ENCODE peak calls at places on chromosomes 7 and 10, in seven cellular contexts. S, I, E, C, J, G and U are unnamed samples.

GRCh38 chr10:126504051-126504760 is 115.9 kb upstream of the ADAM12 start:
- DNase-seq in S (peak), E (peak), I (no peak), C (peak), G (no peak), J (no peak), U (no peak)

GRCh38 chr10:771647-772046 is 82.2 kb upstream of the DIP2C start:
- DNase-seq in C (no peak), I (no peak), J (peak), G (no peak), E (no peak), S (no peak), U (no peak)

GRCh38 chr7:157645539-157645938 is 308.7 kb downstream of the DNAJB6 start:
- DNase-seq in C (no peak), E (no peak), G (no peak), J (no peak), I (no peak), S (no peak), U (no peak)

GRCh38 chr7:131747625-131748024 is 191.2 kb upstream of the PODXL start:
- DNase-seq in C (no peak), G (no peak), E (no peak), S (no peak), J (no peak), I (no peak), U (no peak)

GRCh38 chr7:79245623-79246249 is 207.7 kb downstream of the MAGI2 start:
- DNase-seq in G (no peak), C (no peak), I (no peak), S (no peak), J (no peak), E (no peak), U (no peak)

GRCh38 chr10:43688348-43688892 is 39.7 kb upstream of the ZNF32 start:
- DNase-seq in C (no peak), E (no peak), G (no peak), I (no peak), J (no peak), S (no peak), U (no peak)

GRCh38 chr10:17784701-17785100 is 24.4 kb upstream of the MRC1 start:
- DNase-seq in E (no peak), C (peak), J (no peak), I (no peak), S (no peak), G (no peak), U (no peak)

GRCh38 chr10:1368772-1369171 is 312.6 kb downstream of the WDR37 start:
- DNase-seq in S (peak), J (peak), G (peak), E (peak), C (no peak), I (no peak), U (peak)

GRCh38 chr7:29375641-29376562 is 181.3 kb downstream of the CHN2 start:
- DNase-seq in I (no peak), C (no peak), G (peak), S (peak), E (peak), J (no peak), U (no peak)

GRCh38 chr7:979886-980571 is 3.0 kb upstream of the CYP2W1 start:
- DNase-seq in G (no peak), S (no peak), J (no peak), C (no peak), I (no peak), E (peak), U (no peak)

GRCh38 chr7:87316846-87317545 is 28.5 kb upstream of the CROT start:
- DNase-seq in S (no peak), E (peak), C (peak), I (no peak), G (no peak), J (no peak), U (no peak)

GRCh38 chr7:124032369-124033092 is at the start of gene TMEM229A:
- DNase-seq in C (peak), E (peak), I (peak), S (peak), G (peak), J (no peak), U (peak)

GRCh38 chr7:3861941-3862340 is 560.9 kb downstream of the SDK1 start:
- DNase-seq in J (no peak), G (no peak), E (no peak), I (peak), S (peak), C (peak), U (no peak)

GRCh38 chr7:48094861-48095293 is 5.8 kb downstream of the UPP1 start:
- DNase-seq in S (no peak), C (peak), I (no peak), J (no peak), G (no peak), E (no peak), U (no peak)

GRCh38 chr10:93820434-93820833 is 62.7 kb downstream of the LGI1 start:
- DNase-seq in J (no peak), S (no peak), E (no peak), I (no peak), G (no peak), C (no peak), U (no peak)

GRCh38 chr7:96739609-96740008 is 30.0 kb upstream of the SEM1 start:
- DNase-seq in C (no peak), I (no peak), G (no peak), E (no peak), S (no peak), J (no peak), U (no peak)

GRCh38 chr10:44647877-44648542 is 263.1 kb upstream of the CXCL12 start:
- DNase-seq in G (no peak), S (peak), E (no peak), I (no peak), C (peak), J (no peak), U (no peak)

GRCh38 chr10:14429043-14429713 is 98.5 kb upstream of the FRMD4A start:
- DNase-seq in S (no peak), I (no peak), G (no peak), C (no peak), J (no peak), E (no peak), U (no peak)

GRCh38 chr10:20276127-20276979 is 460.1 kb downstream of the PLXDC2 start:
- DNase-seq in S (no peak), C (no peak), I (no peak), E (no peak), G (no peak), J (no peak), U (no peak)

GRCh38 chr7:74178632-74179031 is 4.5 kb downstream of the EIF4H start:
- DNase-seq in J (no peak), I (no peak), C (peak), S (no peak), E (no peak), G (no peak), U (no peak)

GRCh38 chr10:96345250-96345649 is 13.6 kb downstream of the OPALIN start:
- DNase-seq in I (no peak), C (no peak), J (no peak), S (no peak), G (no peak), E (no peak), U (no peak)

GRCh38 chr10:48187713-48188541 is 86.6 kb downstream of the FRMPD2 start:
- DNase-seq in C (no peak), I (no peak), E (no peak), J (no peak), S (no peak), G (no peak), U (no peak)

GRCh38 chr7:5477723-5478531 is 54.3 kb upstream of the TNRC18 start:
- DNase-seq in G (no peak), E (no peak), J (no peak), S (no peak), I (no peak), C (no peak), U (no peak)

GRCh38 chr10:70584366-70584765 is 18.2 kb downstream of the PRF1 start:
- DNase-seq in S (no peak), E (no peak), I (no peak), C (no peak), J (no peak), G (no peak), U (no peak)
- H3K27ac ChIP-seq in S (no peak), E (no peak), I (no peak), C (no peak), J (no peak), G (no peak), U (no peak)

GRCh38 chr7:45660201-45660900 is 86.2 kb downstream of the ADCY1 start:
- DNase-seq in C (no peak), E (no peak), J (peak), I (no peak), S (no peak), G (no peak), U (no peak)
- H3K4me3 ChIP-seq in C (no peak), E (no peak), J (no peak), I (no peak), S (no peak), G (no peak), U (no peak)

DNA sequence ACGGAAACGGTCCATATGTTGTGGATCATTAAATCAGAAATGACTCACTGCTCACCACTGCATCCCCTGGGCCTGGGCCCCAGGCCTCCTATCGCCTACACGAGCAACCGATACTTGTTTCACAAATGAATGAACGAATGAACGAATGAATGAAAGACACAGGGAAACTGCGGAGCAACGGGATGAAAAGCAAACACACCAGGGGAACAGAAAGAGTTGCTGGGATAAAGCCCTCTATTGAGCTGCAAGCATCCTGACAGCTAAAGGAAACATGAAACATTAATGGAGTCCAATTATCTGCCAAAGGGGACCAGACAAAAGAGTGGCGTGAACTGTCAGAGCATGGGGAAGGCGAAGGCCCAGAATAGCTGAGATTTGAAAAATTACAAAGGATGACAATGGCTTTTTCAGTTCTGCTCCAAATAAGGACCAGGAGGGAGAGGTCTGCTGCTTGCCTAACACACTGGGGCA is 92.1 kb downstream of the GRB10 start:
- DNase-seq in I (no peak), S (no peak), G (no peak), J (no peak), C (no peak), E (no peak), U (no peak)
- H3K27ac ChIP-seq in I (no peak), S (no peak), G (no peak), J (no peak), C (no peak), E (no peak), U (peak)

GRCh38 chr7:64498270-64498669 is 64.6 kb downstream of the ZNF680 start:
- DNase-seq in G (no peak), S (no peak), J (no peak), E (no peak), C (no peak), I (no peak), U (no peak)

DNA sequence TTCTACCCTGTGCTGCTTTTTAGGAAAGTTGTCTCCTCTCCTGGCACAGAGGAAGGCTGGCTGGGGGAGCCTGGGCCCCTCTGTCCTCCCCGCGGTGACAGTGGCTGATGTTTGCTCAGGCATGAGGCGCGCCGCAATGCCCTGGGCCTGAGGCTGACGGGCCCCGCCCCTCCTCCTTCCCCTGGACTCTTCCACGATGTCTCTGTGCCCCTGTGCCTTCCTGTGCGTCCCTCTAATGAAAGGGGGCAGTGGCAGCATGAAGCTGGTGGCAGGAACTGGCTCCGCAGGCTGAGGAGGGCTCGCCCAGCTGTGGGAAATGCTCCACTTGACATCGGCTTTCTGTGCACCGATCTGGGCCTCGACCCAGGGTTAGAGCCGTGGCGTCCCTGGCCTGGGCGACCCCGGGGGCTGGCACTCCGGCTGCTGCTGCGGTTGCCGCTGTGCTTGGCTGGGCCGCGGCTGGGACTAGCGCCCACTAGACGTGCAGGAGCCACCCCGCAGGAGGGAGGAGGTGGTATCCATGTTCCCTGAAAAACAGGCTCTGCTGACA is 67.9 kb downstream of the ZNF680 start:
- DNase-seq in C (no peak), I (no peak), G (no peak), S (no peak), E (no peak), J (no peak), U (no peak)
- H3K4me3 ChIP-seq in C (peak), I (no peak), G (no peak), S (no peak), E (no peak), J (peak), U (peak)

DNA sequence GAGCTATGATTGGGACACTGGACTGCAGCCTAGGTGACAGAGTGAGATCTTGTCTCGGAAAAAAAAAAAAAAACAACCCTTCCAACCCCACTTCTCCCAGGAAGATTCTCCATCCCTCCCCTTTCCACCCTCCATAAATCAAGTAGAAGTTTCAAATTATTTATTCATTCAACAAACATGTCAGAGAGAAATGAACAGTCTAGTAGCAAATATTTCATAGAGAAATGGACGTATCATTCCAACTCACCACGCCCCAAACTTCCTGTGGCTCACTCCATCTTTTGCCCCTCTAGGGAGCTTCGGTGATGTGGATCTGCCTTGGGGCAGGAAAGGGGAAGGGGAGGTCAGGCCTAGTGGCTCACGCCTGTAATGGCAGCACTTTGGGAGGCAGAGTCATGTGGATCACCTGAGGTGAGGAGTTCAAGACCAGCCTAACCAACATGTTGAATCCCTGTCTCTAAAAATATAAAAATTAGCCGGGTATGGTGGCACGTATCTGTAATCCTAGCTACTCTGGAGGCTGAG is 638 bp upstream of the TRAPPC14 start:
- DNase-seq in J (no peak), I (no peak), C (no peak), E (peak), G (no peak), S (no peak), U (no peak)
- H3K27ac ChIP-seq in J (peak), I (peak), C (peak), E (peak), G (peak), S (peak), U (peak)